ENCODE peak calls at places on chromosome 6, in nine cellular contexts. D is GM12865, N is neural progenitor cell, X is fibroblast of the aortic adventitia, E is GM06990, U is cardiac fibroblast, F is AG04449, T is heart right ventricle, R is AG10803. W is an unnamed sample.

GRCh38 chr6:140027239-140027638 is 652.8 kb upstream of the CITED2 start:
- DNase-seq in D (no peak), N (no peak), X (no peak), E (no peak), U (no peak), F (no peak), T (no peak), R (no peak), W (no peak)

GRCh38 chr6:137013738-137014602 is 30.8 kb downstream of the IL20RA start:
- DNase-seq in D (no peak), N (peak; percentile 44), X (peak; percentile 77), E (no peak), U (peak; percentile 65), F (peak; percentile 44), T (no peak), R (peak; percentile 75), W (no peak)

GRCh38 chr6:3286641-3287171 is 28.0 kb downstream of the PSMG4 start:
- DNase-seq in D (no peak), N (no peak), X (no peak), E (no peak), U (no peak), F (no peak), T (no peak), R (no peak), W (no peak)

GRCh38 chr6:141451508-141452353 is 681.0 kb upstream of the GJE1 start:
- DNase-seq in D (no peak), N (peak; percentile 52), X (peak; percentile 74), E (no peak), U (peak; percentile 44), F (no peak), T (no peak), R (peak; percentile 92), W (no peak)

GRCh38 chr6:126118934-126119333 is 132.6 kb downstream of the TRMT11 start:
- DNase-seq in D (no peak), N (no peak), X (peak; percentile 80), E (no peak), U (no peak), F (no peak), T (no peak), R (no peak), W (no peak)

GRCh38 chr6:120992257-120992656 is 342.0 kb downstream of the TBC1D32 start:
- DNase-seq in D (no peak), N (no peak), X (no peak), E (no peak), U (no peak), F (no peak), T (no peak), R (no peak), W (no peak)

GRCh38 chr6:3227363-3228045 is at the start of gene TUBB2B:
- DNase-seq in D (peak; percentile 39), N (peak; percentile 96), X (no peak), E (peak; percentile 87), U (peak; percentile 11), F (no peak), T (no peak), R (no peak), W (no peak)

GRCh38 chr6:21754891-21755290 is 161.3 kb downstream of the SOX4 start:
- DNase-seq in D (peak; percentile 19), N (no peak), X (peak; percentile 34), E (no peak), U (peak; percentile 49), F (no peak), T (no peak), R (no peak), W (no peak)

GRCh38 chr6:68226460-68226859 is 408.6 kb upstream of the ADGRB3 start:
- DNase-seq in D (peak; percentile 16), N (peak; percentile 26), X (peak; percentile 36), E (no peak), U (peak; percentile 48), F (no peak), T (no peak), R (no peak), W (no peak)

GRCh38 chr6:129667621-129668020 is 42.4 kb downstream of the ARHGAP18 start:
- DNase-seq in D (no peak), N (no peak), X (peak; percentile 93), E (no peak), U (peak; percentile 90), F (no peak), T (no peak), R (peak; percentile 67), W (no peak)

GRCh38 chr6:46704562-46704961 is 16.9 kb downstream of the TDRD6 start:
- DNase-seq in D (no peak), N (peak; percentile 6), X (peak; percentile 22), E (no peak), U (peak; percentile 57), F (no peak), T (no peak), R (peak; percentile 5), W (no peak)

GRCh38 chr6:32845381-32845884 is 1.6 kb upstream of the PSMB8 start:
- DNase-seq in D (peak; percentile 75), N (no peak), X (no peak), E (peak; percentile 64), U (no peak), F (no peak), T (no peak), R (no peak), W (no peak)

GRCh38 chr6:15264902-15265761 is 19.3 kb downstream of the JARID2 start:
- DNase-seq in D (no peak), N (peak; percentile 77), X (no peak), E (no peak), U (peak; percentile 68), F (no peak), T (peak; percentile 42), R (peak; percentile 94), W (no peak)

GRCh38 chr6:53532942-53533341 is 12.0 kb downstream of the GCLC start:
- DNase-seq in D (no peak), N (no peak), X (no peak), E (no peak), U (no peak), F (no peak), T (no peak), R (no peak), W (no peak)

GRCh38 chr6:109454483-109455160 is 950 bp downstream of the MICAL1 start:
- DNase-seq in D (peak; percentile 86), N (no peak), X (peak; percentile 35), E (peak; percentile 76), U (peak; percentile 35), F (no peak), T (peak; percentile 50), R (no peak), W (peak; percentile 65)

DNA sequence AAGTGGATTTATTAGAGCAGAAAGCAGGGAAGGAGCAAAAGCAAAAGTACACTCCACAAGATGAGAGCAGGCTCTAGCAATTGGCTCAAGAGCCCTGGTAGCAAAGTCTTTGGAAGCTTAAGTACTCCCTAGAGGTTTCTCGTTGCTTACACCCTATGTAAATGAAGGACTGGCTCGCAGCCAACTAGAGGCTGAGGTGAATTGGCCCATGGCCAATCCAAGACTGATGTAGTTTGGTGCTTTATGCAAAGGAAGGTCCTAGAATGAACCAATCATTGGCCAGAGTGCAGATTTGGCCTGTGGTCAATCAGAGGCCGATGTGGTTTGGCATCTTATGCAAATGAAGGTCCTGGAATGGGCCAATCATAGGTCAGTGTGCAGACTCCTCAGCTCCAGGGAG is 191.3 kb upstream of the ARID1B start:
- DNase-seq in D (no peak), N (no peak), X (no peak), E (no peak), U (peak; percentile 5), F (no peak), T (no peak), R (no peak), W (no peak)
- TF ChIP-seq CTCF in D (no peak), N (no peak), X (no peak), E (no peak), U (no peak), F (no peak), T (no peak), R (no peak), W (no peak)

DNA sequence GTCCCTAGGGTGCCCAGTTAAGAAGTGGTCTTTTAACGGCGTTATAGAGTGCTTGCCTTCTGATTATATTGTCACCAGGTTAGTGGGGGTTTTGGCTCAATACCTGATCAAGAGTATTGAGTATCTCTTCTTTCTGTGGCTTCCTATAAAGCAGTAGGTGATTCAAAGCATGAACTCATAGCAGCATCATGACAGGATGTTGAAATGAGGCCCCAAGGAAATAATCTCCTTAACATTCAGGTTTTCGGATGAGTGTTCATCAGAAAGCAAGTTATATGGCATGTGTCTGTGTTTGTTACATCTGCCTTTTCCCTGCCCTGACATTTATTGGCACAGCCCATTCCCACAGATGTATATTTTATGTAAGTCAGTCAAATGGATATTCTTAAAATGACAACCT is 301.0 kb downstream of the FARS2 start:
- DNase-seq in D (no peak), N (no peak), X (no peak), E (no peak), U (no peak), F (no peak), T (no peak), R (no peak), W (no peak)
- H3K4me3 ChIP-seq in D (no peak overlapping the region), N (no peak overlapping the region), X (no peak overlapping the region), E (no peak overlapping the region), U (no peak overlapping the region), F (no peak overlapping the region), T (no peak overlapping the region), R (no peak overlapping the region), W (no peak overlapping the region)

DNA sequence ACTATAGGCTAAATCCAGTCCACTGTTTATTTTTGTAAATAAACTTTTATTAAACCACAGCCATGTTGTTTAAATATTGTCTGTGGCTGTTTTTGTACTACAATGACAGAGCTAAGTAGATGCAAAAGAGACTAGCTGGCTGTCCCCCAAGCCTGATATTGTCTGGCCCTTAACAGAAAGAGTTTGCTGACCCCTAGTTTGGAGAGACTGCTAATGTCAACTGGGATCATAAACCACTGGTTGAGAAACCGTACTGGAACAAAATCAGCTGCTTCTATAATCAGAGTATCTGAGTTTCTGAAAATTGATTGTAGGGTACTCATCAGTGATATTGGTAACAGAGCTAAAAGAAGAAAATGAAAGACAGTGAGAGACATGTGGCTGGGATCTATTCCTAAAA is 102.6 kb upstream of the FAM184A start:
- DNase-seq in D (no peak), N (no peak), X (no peak), E (no peak), U (no peak), F (no peak), T (no peak), R (no peak), W (no peak)
- TF ChIP-seq CTCF in D (no peak), N (no peak), X (no peak), E (no peak), U (no peak), F (no peak), T (no peak), R (no peak), W (no peak)

GRCh38 chr6:138402833-138403187 is 1.2 kb upstream of the HEBP2 start:
- DNase-seq in D (no peak), N (no peak), X (no peak), E (no peak), U (no peak), F (no peak), T (no peak), R (no peak), W (no peak)
- H3K4me3 ChIP-seq in D (peak overlapping the region; percentile 72), N (no peak overlapping the region), X (no peak overlapping the region), E (no peak overlapping the region), U (no peak overlapping the region), F (no peak overlapping the region), T (peak overlapping the region; percentile 76), R (peak overlapping the region; percentile 79), W (no peak overlapping the region)

W was measured in GM12864.